ENCODE peak calls at places on chromosome X, in six cellular contexts. V is SK-N-SH, E is K562, S is GM12878, O is A549, K is GM23338. W is an unnamed sample.

GRCh38 chrX:154308108-154308946 is 12.7 kb downstream of the TKTL1 start:
- DNase-seq in V (peak; percentile 61), O (peak; percentile 39), S (no peak), K (peak; percentile 74), E (peak; percentile 78), W (peak; percentile 36)

GRCh38 chrX:13955095-13955647 is 74.5 kb downstream of the GEMIN8 start:
- DNase-seq in V (no peak), S (no peak), K (no peak), E (no peak), O (no peak), W (no peak)

GRCh38 chrX:25721564-25721963 is 416.6 kb upstream of the MAGEB18 start:
- DNase-seq in S (no peak), V (no peak), K (peak; percentile 16), E (peak; percentile 8), O (no peak), W (no peak)

GRCh38 chrX:38959736-38960534 is 158.7 kb downstream of the MID1IP1 start:
- DNase-seq in O (no peak), K (peak; percentile 37), E (no peak), S (no peak), V (no peak), W (no peak)

GRCh38 chrX:12951590-12951965 is 23.3 kb upstream of the TMSB4X start:
- DNase-seq in O (no peak), V (no peak), K (no peak), E (no peak), S (no peak), W (no peak)

GRCh38 chrX:120144178-120144844 is 14.1 kb upstream of the RHOXF2 start:
- DNase-seq in O (no peak), K (peak; percentile 66), V (no peak), S (no peak), E (peak; percentile 57), W (no peak)

GRCh38 chrX:101595739-101596419 is 21.9 kb downstream of the ARMCX6 start:
- DNase-seq in K (peak; percentile 74), E (peak; percentile 68), S (peak; percentile 62), O (peak; percentile 40), V (peak; percentile 52), W (peak; percentile 33)

GRCh38 chrX:12013220-12013619 is 125.1 kb upstream of the FRMPD4 start:
- DNase-seq in K (no peak), V (no peak), O (no peak), S (no peak), E (no peak), W (no peak)

GRCh38 chrX:45164021-45164621 is 36.6 kb downstream of the DIPK2B start:
- DNase-seq in E (peak; percentile 57), K (no peak), V (no peak), O (no peak), S (no peak), W (no peak)

GRCh38 chrX:55489315-55490009 is at the start of gene USP51:
- DNase-seq in S (peak; percentile 16), K (peak; percentile 73), O (peak; percentile 5), E (peak; percentile 58), V (peak; percentile 60), W (no peak)

GRCh38 chrX:41452972-41453371 is 5.8 kb downstream of the NYX start:
- DNase-seq in V (no peak), O (no peak), S (no peak), E (no peak), K (no peak), W (no peak)

GRCh38 chrX:129637217-129638109 is 17.3 kb downstream of the APLN start:
- DNase-seq in V (peak; percentile 72), K (peak; percentile 75), S (peak; percentile 33), E (peak; percentile 81), O (peak; percentile 60), W (peak; percentile 62)

GRCh38 chrX:21723097-21723496 is 34.8 kb downstream of the SMPX start:
- DNase-seq in E (no peak), K (peak; percentile 24), S (no peak), V (no peak), O (no peak), W (no peak)

GRCh38 chrX:2691543-2692220 is 587 bp downstream of the CD99 start:
- DNase-seq in K (peak; percentile 39), S (no peak), V (no peak), E (peak; percentile 40), O (peak; percentile 52), W (no peak)

GRCh38 chrX:39750246-39750790 is 347.4 kb downstream of the BCOR start:
- DNase-seq in S (no peak), E (no peak), O (no peak), V (no peak), K (no peak), W (no peak)

GRCh38 chrX:129593137-129593536 is 53.1 kb downstream of the OCRL start:
- DNase-seq in V (no peak), O (no peak), E (peak; percentile 62), K (no peak), S (no peak), W (no peak)

GRCh38 chrX:46456125-46456922 is 88.9 kb downstream of the ZNF674 start:
- DNase-seq in S (no peak), V (no peak), E (no peak), O (no peak), K (no peak), W (no peak)

GRCh38 chrX:619451-619811 is 11.2 kb upstream of the SHOX start:
- DNase-seq in V (no peak), E (no peak), S (no peak), O (no peak), K (peak; percentile 36), W (no peak)

GRCh38 chrX:103017542-103017941 is 46.4 kb downstream of the BEX1 start:
- DNase-seq in E (no peak), V (no peak), O (no peak), K (peak; percentile 6), S (no peak), W (no peak)

GRCh38 chrX:131262200-131262599 is 26.9 kb downstream of the IGSF1 start:
- DNase-seq in K (no peak), O (no peak), S (no peak), V (no peak), E (no peak), W (no peak)

GRCh38 chrX:67555578-67556203 is 11.9 kb downstream of the AR start:
- DNase-seq in K (peak; percentile 60), V (peak; percentile 45), O (peak; percentile 9), E (peak; percentile 43), S (no peak), W (peak; percentile 8)

GRCh38 chrX:13219990-13220764 is 99.7 kb downstream of the ATXN3L start:
- DNase-seq in O (no peak), S (no peak), K (no peak), V (no peak), E (no peak), W (no peak)

GRCh38 chrX:71454222-71454621 is 78.7 kb upstream of the OGT start:
- DNase-seq in S (no peak), V (no peak), E (peak; percentile 30), O (no peak), K (no peak), W (no peak)

DNA sequence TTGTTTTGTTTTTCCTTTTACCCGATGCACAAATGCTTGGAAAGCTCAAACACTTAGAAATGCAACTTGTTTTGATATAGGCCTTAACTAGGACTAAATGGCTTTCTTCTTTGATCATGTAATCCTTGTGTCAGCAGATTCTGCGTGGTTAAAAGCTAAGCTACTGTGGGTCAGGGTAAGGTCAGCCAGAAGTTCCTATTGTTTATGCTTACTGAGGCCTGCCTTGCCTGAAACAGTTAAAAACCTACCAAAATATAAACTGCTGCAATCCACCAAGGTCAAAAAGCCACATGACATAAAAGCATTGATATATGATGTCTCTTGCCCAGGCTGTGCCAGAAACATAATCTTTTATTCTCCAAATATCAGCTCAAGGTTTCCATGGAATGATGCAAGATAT is 223.4 kb downstream of the FAM47B start:
- DNase-seq in S (no peak), E (no peak), V (no peak), K (no peak), O (no peak), W (no peak)
- TF ChIP-seq CTCF in S (no peak), E (no peak), V (no peak), K (no peak), O (no peak), W (no peak)

GRCh38 chrX:150845091-150845490 is 53.4 kb downstream of the CD99L2 start:
- DNase-seq in O (no peak), V (no peak), S (no peak), K (no peak), E (no peak), W (no peak)
- TF ChIP-seq REST in O (no peak), V (no peak), S (no peak), K (no peak), E (no peak), W (no peak)

GRCh38 chrX:150696836-150697235 is 3.6 kb downstream of the MTMR1 start:
- DNase-seq in V (no peak), K (no peak), S (no peak), O (no peak), E (no peak), W (no peak)

GRCh38 chrX:150697641-150698040 is 4.4 kb downstream of the MTMR1 start:
- DNase-seq in E (no peak), S (no peak), O (no peak), V (no peak), K (no peak), W (no peak)

GRCh38 chrX:150704030-150704613 is 10.9 kb downstream of the MTMR1 start:
- DNase-seq in K (no peak), S (no peak), O (no peak), V (no peak), E (no peak), W (no peak)

GRCh38 chrX:150696264-150696789 is 3.1 kb downstream of the MTMR1 start:
- DNase-seq in K (no peak), S (no peak), E (no peak), O (no peak), V (no peak), W (no peak)

DNA sequence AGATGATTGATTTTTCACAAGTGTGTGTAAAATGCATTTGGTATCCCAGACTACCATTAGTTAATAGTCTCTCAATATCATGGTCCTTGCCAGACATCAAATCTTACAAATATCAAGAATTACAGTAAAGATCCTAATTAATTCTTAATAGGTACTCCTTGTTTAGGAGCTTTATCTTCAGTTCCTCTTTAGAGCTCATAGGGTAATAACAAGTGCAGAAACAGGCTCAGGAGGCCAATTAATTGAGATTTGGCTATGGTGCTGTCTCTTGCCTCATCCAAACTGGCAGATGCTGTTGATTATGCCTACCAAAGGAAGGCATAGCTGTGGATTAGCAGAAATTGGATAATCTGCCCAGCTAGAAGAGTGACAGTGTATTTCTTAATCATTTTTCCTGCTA is 6.9 kb downstream of the MTMR1 start:
- DNase-seq in O (no peak), V (no peak), S (no peak), K (no peak), E (no peak), W (no peak)
- H3K4me1 ChIP-seq in O (no peaks in the 10 kb centered on the region), V (peaks cover 6% of the 10 kb centered on the region), S (peaks cover 8% of the 10 kb centered on the region), K (no peaks in the 10 kb centered on the region), E (peaks cover 5% of the 10 kb centered on the region), W (no peaks in the 10 kb centered on the region)

GRCh38 chrX:18935893-18936292 is 48.0 kb downstream of the PHKA2 start:
- DNase-seq in S (no peak), V (no peak), O (no peak), K (no peak), E (no peak), W (no peak)

GRCh38 chrX:18934708-18935107 is 49.2 kb downstream of the PHKA2 start:
- DNase-seq in V (no peak), K (no peak), E (no peak), S (no peak), O (no peak), W (no peak)

GRCh38 chrX:18933611-18934010 is 50.3 kb downstream of the PHKA2 start:
- DNase-seq in K (no peak), V (no peak), E (no peak), S (no peak), O (no peak), W (no peak)

GRCh38 chrX:18929775-18930174 is 54.1 kb downstream of the PHKA2 start:
- DNase-seq in E (no peak), O (no peak), V (no peak), S (no peak), K (no peak), W (no peak)

GRCh38 chrX:18931972-18932371 is 51.9 kb downstream of the PHKA2 start:
- DNase-seq in E (peak; percentile 23), S (no peak), K (peak; percentile 45), V (peak; percentile 64), O (peak; percentile 16), W (no peak)
- TF ChIP-seq CTCF in E (peak; percentile 58), S (peak; percentile 40), K (peak; percentile 59), V (peak; percentile 62), O (peak; percentile 67), W (peak; percentile 58)

W was measured in Panc1.